ENCODE peak calls at places on chromosomes 13 and 19, in five cellular contexts. One of them, this sample, is unnamed.

GRCh38 chr13:33178197-33178699 is 107.3 kb downstream of the STARD13 start:
- DNase-seq in testis: no peak
- DNase-seq in body of pancreas: no peak
- DNase-seq in endothelial cell of umbilical vein: peak; percentile 33
- DNase-seq in CD8-positive, alpha-beta T cell: no peak
- DNase-seq in this sample: no peak

GRCh38 chr19:3189702-3190469 is 4.2 kb downstream of the NCLN start:
- DNase-seq in body of pancreas: peak; percentile 50
- DNase-seq in endothelial cell of umbilical vein: no peak
- DNase-seq in testis: peak; percentile 50
- DNase-seq in CD8-positive, alpha-beta T cell: no peak
- DNase-seq in this sample: no peak

GRCh38 chr13:23020246-23020843 is 160.4 kb upstream of the SGCG start:
- DNase-seq in body of pancreas: peak; percentile 45
- DNase-seq in testis: peak; percentile 76
- DNase-seq in CD8-positive, alpha-beta T cell: no peak
- DNase-seq in endothelial cell of umbilical vein: peak; percentile 58
- DNase-seq in this sample: peak; percentile 43

GRCh38 chr13:104408733-104409132 is 1342.5 kb upstream of the SLC10A2 start:
- DNase-seq in endothelial cell of umbilical vein: peak; percentile 54
- DNase-seq in body of pancreas: no peak
- DNase-seq in CD8-positive, alpha-beta T cell: no peak
- DNase-seq in testis: no peak
- DNase-seq in this sample: no peak

GRCh38 chr13:98189841-98190505 is 12.9 kb upstream of the RNF113B start:
- DNase-seq in CD8-positive, alpha-beta T cell: no peak
- DNase-seq in body of pancreas: no peak
- DNase-seq in testis: peak; percentile 75
- DNase-seq in endothelial cell of umbilical vein: peak; percentile 23
- DNase-seq in this sample: no peak

GRCh38 chr19:54523403-54523802 is 20.8 kb downstream of the LAIR2 start:
- DNase-seq in endothelial cell of umbilical vein: peak; percentile 79
- DNase-seq in CD8-positive, alpha-beta T cell: no peak
- DNase-seq in body of pancreas: no peak
- DNase-seq in testis: no peak
- DNase-seq in this sample: no peak

GRCh38 chr13:78138756-78139155 is 220.1 kb upstream of the EDNRB start:
- DNase-seq in endothelial cell of umbilical vein: no peak
- DNase-seq in CD8-positive, alpha-beta T cell: no peak
- DNase-seq in body of pancreas: no peak
- DNase-seq in testis: no peak
- DNase-seq in this sample: no peak

GRCh38 chr19:52522555-52522954 is 4.9 kb upstream of the ZNF808 start:
- DNase-seq in CD8-positive, alpha-beta T cell: no peak
- DNase-seq in testis: peak; percentile 29
- DNase-seq in endothelial cell of umbilical vein: no peak
- DNase-seq in body of pancreas: no peak
- DNase-seq in this sample: no peak

GRCh38 chr19:1259206-1259872 is 9.8 kb upstream of the CIRBP start:
- DNase-seq in CD8-positive, alpha-beta T cell: peak; percentile 65
- DNase-seq in endothelial cell of umbilical vein: peak; percentile 62
- DNase-seq in testis: no peak
- DNase-seq in body of pancreas: peak; percentile 73
- DNase-seq in this sample: no peak

GRCh38 chr19:43560687-43561086 is 14.6 kb downstream of the XRCC1 start:
- DNase-seq in endothelial cell of umbilical vein: no peak
- DNase-seq in body of pancreas: no peak
- DNase-seq in testis: no peak
- DNase-seq in CD8-positive, alpha-beta T cell: no peak
- DNase-seq in this sample: no peak

GRCh38 chr19:43751466-43752220 is 3.1 kb downstream of the SMG9 start:
- DNase-seq in endothelial cell of umbilical vein: no peak
- DNase-seq in testis: no peak
- DNase-seq in body of pancreas: no peak
- DNase-seq in CD8-positive, alpha-beta T cell: no peak
- DNase-seq in this sample: no peak

GRCh38 chr13:79541426-79542049 is 60.6 kb downstream of the NDFIP2 start:
- DNase-seq in testis: no peak
- DNase-seq in body of pancreas: no peak
- DNase-seq in CD8-positive, alpha-beta T cell: no peak
- DNase-seq in endothelial cell of umbilical vein: peak; percentile 79
- DNase-seq in this sample: peak; percentile 16

GRCh38 chr13:39536274-39536673 is 66.7 kb downstream of the LHFPL6 start:
- DNase-seq in endothelial cell of umbilical vein: no peak
- DNase-seq in body of pancreas: no peak
- DNase-seq in CD8-positive, alpha-beta T cell: no peak
- DNase-seq in testis: no peak
- DNase-seq in this sample: no peak

GRCh38 chr13:75482070-75482819 is at the start of gene TBC1D4:
- DNase-seq in CD8-positive, alpha-beta T cell: peak; percentile 16
- DNase-seq in testis: peak; percentile 90
- DNase-seq in body of pancreas: peak; percentile 84
- DNase-seq in endothelial cell of umbilical vein: peak; percentile 97
- DNase-seq in this sample: peak; percentile 75

GRCh38 chr19:4077800-4078683 is 11.3 kb upstream of the ZBTB7A start:
- DNase-seq in CD8-positive, alpha-beta T cell: no peak
- DNase-seq in body of pancreas: peak; percentile 49
- DNase-seq in endothelial cell of umbilical vein: peak; percentile 25
- DNase-seq in testis: peak; percentile 76
- DNase-seq in this sample: no peak

GRCh38 chr19:28396259-28396940 is 816.6 kb downstream of the UQCRFS1 start:
- DNase-seq in testis: peak; percentile 33
- DNase-seq in endothelial cell of umbilical vein: no peak
- DNase-seq in body of pancreas: no peak
- DNase-seq in CD8-positive, alpha-beta T cell: no peak
- DNase-seq in this sample: no peak

GRCh38 chr19:19388568-19389555 is 16.6 kb upstream of the GATAD2A start:
- DNase-seq in endothelial cell of umbilical vein: no peak
- DNase-seq in testis: peak; percentile 87
- DNase-seq in CD8-positive, alpha-beta T cell: no peak
- DNase-seq in body of pancreas: no peak
- DNase-seq in this sample: no peak

GRCh38 chr13:29935309-29935981 is 85.0 kb upstream of the UBL3 start:
- DNase-seq in body of pancreas: no peak
- DNase-seq in testis: no peak
- DNase-seq in CD8-positive, alpha-beta T cell: peak; percentile 63
- DNase-seq in endothelial cell of umbilical vein: no peak
- DNase-seq in this sample: no peak

GRCh38 chr13:90416519-90416918 is 931.0 kb upstream of the MIR17HG start:
- DNase-seq in endothelial cell of umbilical vein: peak; percentile 12
- DNase-seq in CD8-positive, alpha-beta T cell: no peak
- DNase-seq in testis: peak; percentile 35
- DNase-seq in body of pancreas: no peak
- DNase-seq in this sample: no peak

GRCh38 chr13:33265607-33266006 is 19.9 kb downstream of the STARD13 start:
- DNase-seq in testis: no peak
- DNase-seq in body of pancreas: no peak
- DNase-seq in endothelial cell of umbilical vein: no peak
- DNase-seq in CD8-positive, alpha-beta T cell: no peak
- DNase-seq in this sample: no peak

GRCh38 chr19:33235269-33235995 is 9.8 kb upstream of the SLC7A10 start:
- DNase-seq in testis: peak; percentile 93
- DNase-seq in endothelial cell of umbilical vein: peak; percentile 57
- DNase-seq in body of pancreas: peak; percentile 82
- DNase-seq in CD8-positive, alpha-beta T cell: peak; percentile 67
- DNase-seq in this sample: no peak

GRCh38 chr13:106276876-106277275 is 258.6 kb downstream of the EFNB2 start:
- DNase-seq in endothelial cell of umbilical vein: no peak
- DNase-seq in testis: no peak
- DNase-seq in body of pancreas: no peak
- DNase-seq in CD8-positive, alpha-beta T cell: no peak
- DNase-seq in this sample: no peak

GRCh38 chr13:99357149-99357596 is 50.0 kb upstream of the GPR183 start:
- DNase-seq in CD8-positive, alpha-beta T cell: peak; percentile 41
- DNase-seq in endothelial cell of umbilical vein: peak; percentile 96
- DNase-seq in body of pancreas: no peak
- DNase-seq in testis: no peak
- DNase-seq in this sample: no peak

GRCh38 chr19:35592226-35592625 is 6.3 kb downstream of the PMIS2 start:
- DNase-seq in body of pancreas: peak; percentile 66
- DNase-seq in CD8-positive, alpha-beta T cell: no peak
- DNase-seq in testis: peak; percentile 25
- DNase-seq in endothelial cell of umbilical vein: peak; percentile 25
- DNase-seq in this sample: peak; percentile 68

GRCh38 chr13:105426454-105426853 is 1109.0 kb downstream of the EFNB2 start:
- DNase-seq in CD8-positive, alpha-beta T cell: no peak
- DNase-seq in testis: no peak
- DNase-seq in body of pancreas: no peak
- DNase-seq in endothelial cell of umbilical vein: no peak
- DNase-seq in this sample: no peak

GRCh38 chr13:52067237-52067636 is 42.7 kb downstream of the UTP14C start:
- DNase-seq in body of pancreas: no peak
- DNase-seq in testis: peak; percentile 28
- DNase-seq in CD8-positive, alpha-beta T cell: no peak
- DNase-seq in endothelial cell of umbilical vein: no peak
- DNase-seq in this sample: no peak

GRCh38 chr19:13978306-13978705 is 26.0 kb downstream of the DCAF15 start:
- DNase-seq in testis: peak; percentile 85
- DNase-seq in body of pancreas: peak; percentile 59
- DNase-seq in endothelial cell of umbilical vein: peak; percentile 59
- DNase-seq in CD8-positive, alpha-beta T cell: no peak
- DNase-seq in this sample: peak; percentile 93

GRCh38 chr13:61286148-61286745 is 129.4 kb downstream of the PCDH20 start:
- DNase-seq in body of pancreas: no peak
- DNase-seq in testis: no peak
- DNase-seq in CD8-positive, alpha-beta T cell: no peak
- DNase-seq in endothelial cell of umbilical vein: no peak
- DNase-seq in this sample: peak; percentile 29

DNA sequence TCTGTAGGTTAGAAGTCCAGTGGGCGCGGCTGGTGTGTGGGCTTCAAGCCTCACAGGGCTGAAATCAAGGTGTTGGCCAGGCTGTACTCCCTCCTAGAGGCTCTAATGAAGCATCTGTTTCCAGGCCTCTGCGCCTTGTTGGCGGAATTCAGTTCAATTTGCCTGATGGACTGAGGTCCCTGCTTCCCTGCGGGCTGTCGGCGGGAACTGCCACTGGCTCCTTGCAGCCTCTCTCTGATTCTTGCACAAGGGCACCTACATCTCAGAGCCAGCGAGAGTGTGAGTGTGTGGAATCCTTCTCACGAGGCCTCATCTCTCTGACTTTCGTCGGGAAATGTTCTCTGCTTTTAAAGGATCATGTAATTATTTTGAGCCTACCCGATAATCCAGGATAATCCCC is 128.6 kb downstream of the DLEU7 start:
- DNase-seq in testis: no peak
- DNase-seq in endothelial cell of umbilical vein: no peak
- DNase-seq in body of pancreas: no peak
- DNase-seq in CD8-positive, alpha-beta T cell: no peak
- DNase-seq in this sample: no peak
- H3K27ac ChIP-seq in testis: no peak overlapping the region
- H3K27ac ChIP-seq in endothelial cell of umbilical vein: no peak overlapping the region
- H3K27ac ChIP-seq in body of pancreas: no peak overlapping the region
- H3K27ac ChIP-seq in CD8-positive, alpha-beta T cell: no peak overlapping the region
- H3K27ac ChIP-seq in this sample: no peak overlapping the region

DNA sequence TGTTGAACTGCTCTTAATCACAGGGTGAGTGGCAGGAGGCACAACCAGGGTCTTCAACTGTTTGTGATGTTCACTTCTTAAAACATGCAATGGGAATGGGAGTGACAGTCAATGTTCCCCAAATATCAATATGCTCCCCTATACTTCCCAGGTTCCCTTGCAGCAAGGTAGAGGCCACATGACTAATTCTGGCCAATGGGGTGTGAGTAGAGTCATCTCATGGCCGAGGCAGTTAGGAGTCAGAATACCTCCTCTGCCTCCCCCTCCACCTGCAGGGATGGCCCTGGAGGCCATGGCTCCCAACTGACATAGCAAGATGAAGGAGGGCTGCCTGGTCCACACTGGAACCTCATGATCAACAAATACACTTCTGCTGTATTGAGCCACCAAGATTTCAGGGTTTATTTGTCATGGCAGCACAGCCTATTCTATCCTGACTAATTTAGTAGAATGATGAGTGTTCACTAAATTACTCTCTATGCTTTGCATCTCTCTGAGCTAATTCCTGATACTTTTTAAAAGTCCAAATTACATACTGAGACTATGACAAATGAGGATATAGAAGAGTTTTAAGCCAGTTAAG is 8.9 kb downstream of the VRK3 start:
- DNase-seq in CD8-positive, alpha-beta T cell: no peak
- DNase-seq in endothelial cell of umbilical vein: no peak
- DNase-seq in testis: no peak
- DNase-seq in body of pancreas: no peak
- DNase-seq in this sample: no peak
- H3K36me3 ChIP-seq in CD8-positive, alpha-beta T cell: peaks cover 18% of the 10 kb centered on the region
- H3K36me3 ChIP-seq in endothelial cell of umbilical vein: peaks cover 6% of the 10 kb centered on the region
- H3K36me3 ChIP-seq in testis: no peaks in the 10 kb centered on the region
- H3K36me3 ChIP-seq in body of pancreas: no peaks in the 10 kb centered on the region
- H3K36me3 ChIP-seq in this sample: peaks cover 2% of the 10 kb centered on the region

GRCh38 chr19:16374436-16374835 is 49.8 kb downstream of the KLF2 start:
- DNase-seq in body of pancreas: no peak
- DNase-seq in endothelial cell of umbilical vein: no peak
- DNase-seq in CD8-positive, alpha-beta T cell: no peak
- DNase-seq in testis: no peak
- DNase-seq in this sample: no peak
- H3K4me1 ChIP-seq in body of pancreas: no peaks in the 10 kb centered on the region
- H3K4me1 ChIP-seq in endothelial cell of umbilical vein: peaks cover 13% of the 10 kb centered on the region
- H3K4me1 ChIP-seq in CD8-positive, alpha-beta T cell: peaks cover 90% of the 10 kb centered on the region
- H3K4me1 ChIP-seq in testis: peaks cover 45% of the 10 kb centered on the region
- H3K4me1 ChIP-seq in this sample: no peaks in the 10 kb centered on the region

GRCh38 chr19:18117364-18117691 is 19.8 kb downstream of the MAST3 start:
- DNase-seq in endothelial cell of umbilical vein: no peak
- DNase-seq in testis: no peak
- DNase-seq in CD8-positive, alpha-beta T cell: no peak
- DNase-seq in body of pancreas: no peak
- DNase-seq in this sample: no peak

GRCh38 chr19:18119243-18120105 is 21.9 kb downstream of the MAST3 start:
- DNase-seq in body of pancreas: no peak
- DNase-seq in CD8-positive, alpha-beta T cell: peak; percentile 42
- DNase-seq in endothelial cell of umbilical vein: no peak
- DNase-seq in testis: no peak
- DNase-seq in this sample: no peak

GRCh38 chr19:18120127-18120526 is 22.5 kb downstream of the MAST3 start:
- DNase-seq in testis: no peak
- DNase-seq in endothelial cell of umbilical vein: no peak
- DNase-seq in body of pancreas: no peak
- DNase-seq in CD8-positive, alpha-beta T cell: no peak
- DNase-seq in this sample: no peak

GRCh38 chr19:18118420-18119242 is 21.1 kb downstream of the MAST3 start:
- DNase-seq in endothelial cell of umbilical vein: no peak
- DNase-seq in CD8-positive, alpha-beta T cell: no peak
- DNase-seq in body of pancreas: peak; percentile 67
- DNase-seq in testis: peak; percentile 40
- DNase-seq in this sample: no peak

GRCh38 chr19:18117692-18118378 is 20.3 kb downstream of the MAST3 start:
- DNase-seq in testis: peak; percentile 92
- DNase-seq in CD8-positive, alpha-beta T cell: peak; percentile 96
- DNase-seq in body of pancreas: peak; percentile 94
- DNase-seq in endothelial cell of umbilical vein: peak; percentile 83
- DNase-seq in this sample: no peak
- H3K27ac ChIP-seq in testis: no peak overlapping the region
- H3K27ac ChIP-seq in CD8-positive, alpha-beta T cell: peak overlapping the region; percentile 66
- H3K27ac ChIP-seq in body of pancreas: peak overlapping the region; percentile 22
- H3K27ac ChIP-seq in endothelial cell of umbilical vein: no peak overlapping the region
- H3K27ac ChIP-seq in this sample: no peak overlapping the region

GRCh38 chr13:110685305-110685704 is 20.6 kb downstream of the CARS2 start:
- DNase-seq in CD8-positive, alpha-beta T cell: no peak
- DNase-seq in endothelial cell of umbilical vein: no peak
- DNase-seq in body of pancreas: no peak
- DNase-seq in testis: no peak
- DNase-seq in this sample: no peak
- H3K36me3 ChIP-seq in CD8-positive, alpha-beta T cell: peaks cover 28% of the 10 kb centered on the region
- H3K36me3 ChIP-seq in endothelial cell of umbilical vein: peaks cover 17% of the 10 kb centered on the region
- H3K36me3 ChIP-seq in body of pancreas: peaks cover 4% of the 10 kb centered on the region
- H3K36me3 ChIP-seq in testis: no peaks in the 10 kb centered on the region
- H3K36me3 ChIP-seq in this sample: peaks cover 12% of the 10 kb centered on the region

This sample was measured in iPS DF 6.9.